ENCODE peak calls at places on chromosome 22, in ten cellular contexts. Z is endodermal cell, G is B cell, I is right lobe of liver, D is Calu3, F is A549, E is DND-41, M is colonic mucosa, L is A673, T is mammary epithelial cell. Q is an unnamed sample.
A peak's percentile ranks its signal among the peaks of the same experiment; 100 is the strongest.

GRCh38 chr22:26430600-26430999 is 1.5 kb downstream of the ASPHD2 start:
- DNase-seq in Z (no peak), G (no peak), I (no peak), D (no peak), F (no peak), E (no peak), M (no peak), L (no peak), T (no peak), Q (no peak)

GRCh38 chr22:30425616-30426394 is at the start of gene MTFP1:
- DNase-seq in Z (peak; percentile 94), G (peak; percentile 58), I (peak; percentile 77), D (peak; percentile 66), F (peak; percentile 44), E (peak; percentile 72), M (peak; percentile 74), L (peak; percentile 86), T (peak; percentile 65), Q (peak; percentile 79)

GRCh38 chr22:31286360-31287255 is 5.7 kb downstream of the PIK3IP1 start:
- DNase-seq in Z (no peak), G (peak; percentile 49), I (peak; percentile 40), D (no peak), F (no peak), E (peak; percentile 47), M (peak; percentile 45), L (no peak), T (no peak), Q (no peak)

GRCh38 chr22:21931056-21931455 is 21.6 kb downstream of the PPM1F start:
- DNase-seq in Z (no peak), G (no peak), I (no peak), D (no peak), F (no peak), E (no peak), M (no peak), L (no peak), T (no peak), Q (no peak)

GRCh38 chr22:21707677-21708076 is 27.9 kb downstream of the YPEL1 start:
- DNase-seq in Z (no peak), G (no peak), I (no peak), D (no peak), F (no peak), E (no peak), M (no peak), L (no peak), T (no peak), Q (no peak)

GRCh38 chr22:30733081-30733680 is 38.5 kb downstream of the OSBP2 start:
- DNase-seq in Z (no peak), G (no peak), I (no peak), D (no peak), F (no peak), E (no peak), M (no peak), L (no peak), T (no peak), Q (no peak)

GRCh38 chr22:30453731-30454510 is 17.9 kb downstream of the SEC14L3 start:
- DNase-seq in Z (peak; percentile 60), G (no peak), I (no peak), D (peak; percentile 23), F (no peak), E (peak; percentile 26), M (no peak), L (peak; percentile 75), T (no peak), Q (no peak)

GRCh38 chr22:19663821-19664325 is 50.4 kb upstream of the SEPTIN5 start:
- DNase-seq in Z (peak; percentile 73), G (no peak), I (no peak), D (no peak), F (no peak), E (no peak), M (no peak), L (peak; percentile 85), T (no peak), Q (no peak)

GRCh38 chr22:33656808-33657628 is 263.3 kb downstream of the LARGE1 start:
- DNase-seq in Z (no peak), G (no peak), I (no peak), D (no peak), F (no peak), E (no peak), M (no peak), L (no peak), T (no peak), Q (no peak)

GRCh38 chr22:44622147-44622427 is 79.9 kb upstream of the PRR5 start:
- DNase-seq in Z (peak; percentile 69), G (peak; percentile 28), I (no peak), D (peak; percentile 28), F (no peak), E (peak; percentile 31), M (no peak), L (no peak), T (no peak), Q (no peak)

GRCh38 chr22:29208502-29208862 is 2.8 kb downstream of the EMID1 start:
- DNase-seq in Z (no peak), G (no peak), I (no peak), D (no peak), F (no peak), E (no peak), M (no peak), L (no peak), T (no peak), Q (no peak)
- TF ChIP-seq CTCF in Z (peak; percentile 52), G (no peak), I (no peak), D (no peak), F (no peak), E (no peak), M (no peak), L (no peak), T (no peak), Q (no peak)

DNA sequence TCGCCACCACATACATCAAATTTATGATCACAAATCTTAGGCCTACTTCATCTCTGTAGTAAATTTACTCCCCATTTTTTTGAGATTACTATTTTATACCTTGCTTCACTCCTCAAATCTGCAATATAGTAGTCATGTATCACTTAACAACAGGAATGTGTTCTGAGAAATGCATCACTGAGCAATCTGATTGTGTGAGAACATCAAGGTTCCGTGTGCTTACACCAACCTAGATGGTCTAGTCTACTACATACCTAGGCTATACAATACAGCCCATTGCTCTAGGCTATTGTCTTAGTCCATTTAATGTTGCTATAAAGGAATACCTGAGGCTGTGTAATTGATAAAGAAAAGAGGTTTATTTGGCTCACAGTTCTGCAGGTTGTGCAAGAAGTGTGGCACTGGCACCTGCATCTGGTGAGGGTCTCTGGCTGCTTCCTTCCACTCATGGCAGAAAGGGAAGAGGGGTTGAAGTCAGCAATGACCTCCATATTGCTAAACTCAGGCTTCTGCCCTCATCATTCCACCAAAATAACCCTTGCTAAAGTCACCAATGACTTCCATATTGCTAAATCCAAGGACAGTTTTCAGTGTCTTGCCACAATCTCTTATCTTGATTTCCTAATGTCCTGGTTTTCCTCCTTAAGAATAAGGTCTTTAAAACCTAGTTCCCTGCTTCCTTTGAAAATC is 140.3 kb downstream of the RBFOX2 start:
- DNase-seq in Z (no peak), G (no peak), I (no peak), D (no peak), F (no peak), E (no peak), M (no peak), L (no peak), T (no peak), Q (no peak)
- TF ChIP-seq CTCF in Z (no peak), G (no peak), I (no peak), D (no peak), F (no peak), E (no peak), M (no peak), L (no peak), T (no peak), Q (no peak)

DNA sequence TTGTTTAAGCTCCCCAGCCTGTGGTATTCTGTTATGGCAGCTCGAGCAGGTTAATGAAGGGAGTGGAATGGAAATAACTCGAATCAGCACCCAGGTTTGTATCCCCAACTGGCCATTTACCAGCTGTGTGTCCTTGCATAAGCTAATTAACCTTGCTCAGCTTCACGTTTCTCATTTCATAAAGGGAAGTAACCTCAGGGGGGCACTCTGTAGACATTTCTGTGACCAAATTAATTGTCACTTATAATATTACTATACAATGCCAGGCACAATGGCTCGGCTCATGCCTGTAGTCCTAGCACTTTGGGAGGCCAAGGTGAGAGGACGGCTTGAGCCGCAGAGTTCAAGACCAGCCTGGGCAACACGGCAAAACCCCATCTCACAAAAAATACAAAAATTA is 13.8 kb downstream of the ADA2 start:
- DNase-seq in Z (no peak), G (no peak), I (no peak), D (no peak), F (no peak), E (no peak), M (no peak), L (peak; percentile 31), T (no peak), Q (no peak)
- TF ChIP-seq CTCF in Z (no peak), G (no peak), I (no peak), D (no peak), F (no peak), E (peak; percentile 20), M (no peak), L (peak; percentile 39), T (no peak), Q (no peak)

GRCh38 chr22:40681451-40681850 is 2.2 kb downstream of the MCHR1 start:
- DNase-seq in Z (no peak), G (no peak), I (no peak), D (no peak), F (no peak), E (no peak), M (no peak), L (no peak), T (no peak), Q (no peak)

GRCh38 chr22:40679249-40679963 is at the start of gene MCHR1:
- DNase-seq in Z (peak; percentile 68), G (no peak), I (peak; percentile 92), D (no peak), F (no peak), E (no peak), M (no peak), L (no peak), T (no peak), Q (no peak)

GRCh38 chr22:40680819-40681183 is 1.5 kb downstream of the MCHR1 start:
- DNase-seq in Z (no peak), G (no peak), I (no peak), D (no peak), F (no peak), E (no peak), M (no peak), L (no peak), T (no peak), Q (no peak)

GRCh38 chr22:40678493-40679248 is 613 bp upstream of the MCHR1 start:
- DNase-seq in Z (no peak), G (no peak), I (peak; percentile 94), D (no peak), F (no peak), E (no peak), M (no peak), L (no peak), T (no peak), Q (no peak)

DNA sequence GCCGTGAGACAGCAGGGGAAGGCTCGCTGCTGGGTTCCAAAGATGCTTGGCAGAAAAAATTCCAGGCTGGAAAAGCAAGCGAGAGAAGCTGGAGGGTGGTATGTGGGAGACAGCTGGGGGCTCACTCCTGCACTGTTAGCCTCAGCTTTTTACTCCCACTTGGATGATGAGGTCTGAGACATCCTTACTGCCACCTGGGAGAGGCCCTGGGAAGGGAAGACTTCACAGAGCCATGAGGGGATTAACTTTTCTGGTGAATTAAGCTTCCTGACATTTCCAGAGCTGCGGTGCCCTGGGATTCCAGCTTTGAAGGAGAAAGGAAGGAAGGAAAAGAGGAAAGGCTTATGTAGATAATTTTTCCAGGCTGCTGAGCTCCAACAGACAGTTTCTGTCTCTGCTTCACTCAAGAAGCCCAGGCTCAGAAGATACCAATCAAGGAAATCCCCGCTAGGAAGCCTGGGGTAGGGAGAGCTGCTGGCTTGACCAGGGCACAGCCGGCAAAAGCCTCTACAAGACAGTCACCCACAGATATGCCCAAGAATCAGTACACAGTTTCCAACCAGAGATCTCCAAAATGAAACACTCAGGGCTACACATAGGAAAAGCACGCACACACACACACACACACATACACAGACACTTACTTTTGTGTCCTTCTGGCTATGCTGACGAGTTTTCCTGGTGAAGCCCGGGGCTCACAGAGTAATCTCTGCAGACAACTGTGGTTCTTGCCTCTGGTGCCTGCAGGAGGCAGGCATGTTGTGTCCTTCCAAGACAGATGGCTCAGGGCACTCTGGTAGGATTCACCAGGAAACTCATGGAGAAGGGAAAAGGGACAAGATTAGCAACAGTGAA is 907 bp downstream of the MCHR1 start:
- DNase-seq in Z (peak; percentile 72), G (no peak), I (no peak), D (no peak), F (no peak), E (no peak), M (no peak), L (peak; percentile 34), T (no peak), Q (no peak)
- TF ChIP-seq CTCF in Z (peak; percentile 59), G (no peak), I (no peak), D (no peak), F (no peak), E (no peak), M (no peak), L (peak; percentile 25), T (peak; percentile 10), Q (no peak)

Q was measured in coronary artery.